ENCODE peak calls at places on chromosomes 3 and 15, in nine cellular contexts. One of them, this sample, is unnamed. For H3K9me3, the result is how much of the 10 kb centered on the place peaks cover.

GRCh38 chr3:112770026-112770626 is 76.5 kb downstream of the CD200R1L start:
- DNase-seq in right lobe of liver: no peak
- DNase-seq in IMR-90: peak
- DNase-seq in MM.1S: peak
- DNase-seq in neural progenitor cell: no peak
- DNase-seq in CD8-positive, alpha-beta T cell: no peak
- DNase-seq in AG04450: no peak
- DNase-seq in aorta: peak
- DNase-seq in esophagus squamous epithelium: no peak
- DNase-seq in this sample: peak

GRCh38 chr3:161415506-161416231 is 44.4 kb upstream of the SPTSSB start:
- DNase-seq in aorta: no peak
- DNase-seq in MM.1S: no peak
- DNase-seq in IMR-90: peak
- DNase-seq in esophagus squamous epithelium: no peak
- DNase-seq in AG04450: peak
- DNase-seq in CD8-positive, alpha-beta T cell: no peak
- DNase-seq in right lobe of liver: no peak
- DNase-seq in neural progenitor cell: no peak
- DNase-seq in this sample: peak

GRCh38 chr3:8608791-8609171 is 35.8 kb downstream of the SSUH2 start:
- DNase-seq in AG04450: no peak
- DNase-seq in MM.1S: no peak
- DNase-seq in right lobe of liver: no peak
- DNase-seq in aorta: no peak
- DNase-seq in esophagus squamous epithelium: no peak
- DNase-seq in IMR-90: no peak
- DNase-seq in CD8-positive, alpha-beta T cell: no peak
- DNase-seq in neural progenitor cell: no peak
- DNase-seq in this sample: no peak

GRCh38 chr3:179234244-179234643 is 16.7 kb downstream of the KCNMB3 start:
- DNase-seq in AG04450: no peak
- DNase-seq in IMR-90: peak
- DNase-seq in aorta: no peak
- DNase-seq in neural progenitor cell: no peak
- DNase-seq in right lobe of liver: no peak
- DNase-seq in esophagus squamous epithelium: no peak
- DNase-seq in CD8-positive, alpha-beta T cell: no peak
- DNase-seq in MM.1S: no peak
- DNase-seq in this sample: peak

GRCh38 chr15:64502537-64502936 is 42.2 kb downstream of the ZNF609 start:
- DNase-seq in IMR-90: peak
- DNase-seq in right lobe of liver: no peak
- DNase-seq in MM.1S: no peak
- DNase-seq in CD8-positive, alpha-beta T cell: no peak
- DNase-seq in neural progenitor cell: no peak
- DNase-seq in aorta: no peak
- DNase-seq in esophagus squamous epithelium: no peak
- DNase-seq in AG04450: no peak
- DNase-seq in this sample: no peak

GRCh38 chr15:75483961-75484360 is 32.5 kb upstream of the SIN3A start:
- DNase-seq in AG04450: no peak
- DNase-seq in CD8-positive, alpha-beta T cell: no peak
- DNase-seq in esophagus squamous epithelium: no peak
- DNase-seq in MM.1S: no peak
- DNase-seq in right lobe of liver: no peak
- DNase-seq in neural progenitor cell: no peak
- DNase-seq in IMR-90: no peak
- DNase-seq in aorta: no peak
- DNase-seq in this sample: no peak

GRCh38 chr15:86870846-86871245 is 791.2 kb downstream of the AGBL1 start:
- DNase-seq in IMR-90: no peak
- DNase-seq in CD8-positive, alpha-beta T cell: no peak
- DNase-seq in MM.1S: no peak
- DNase-seq in aorta: no peak
- DNase-seq in esophagus squamous epithelium: no peak
- DNase-seq in neural progenitor cell: no peak
- DNase-seq in AG04450: no peak
- DNase-seq in right lobe of liver: no peak
- DNase-seq in this sample: no peak

GRCh38 chr15:69869881-69870465 is 227.7 kb downstream of the TLE3 start:
- DNase-seq in MM.1S: peak
- DNase-seq in aorta: no peak
- DNase-seq in CD8-positive, alpha-beta T cell: no peak
- DNase-seq in right lobe of liver: no peak
- DNase-seq in AG04450: no peak
- DNase-seq in esophagus squamous epithelium: no peak
- DNase-seq in neural progenitor cell: no peak
- DNase-seq in IMR-90: no peak
- DNase-seq in this sample: no peak

GRCh38 chr3:192433704-192434103 is 293.6 kb downstream of the FGF12 start:
- DNase-seq in CD8-positive, alpha-beta T cell: no peak
- DNase-seq in IMR-90: no peak
- DNase-seq in MM.1S: no peak
- DNase-seq in AG04450: no peak
- DNase-seq in neural progenitor cell: no peak
- DNase-seq in right lobe of liver: peak
- DNase-seq in esophagus squamous epithelium: no peak
- DNase-seq in aorta: no peak
- DNase-seq in this sample: peak

DNA sequence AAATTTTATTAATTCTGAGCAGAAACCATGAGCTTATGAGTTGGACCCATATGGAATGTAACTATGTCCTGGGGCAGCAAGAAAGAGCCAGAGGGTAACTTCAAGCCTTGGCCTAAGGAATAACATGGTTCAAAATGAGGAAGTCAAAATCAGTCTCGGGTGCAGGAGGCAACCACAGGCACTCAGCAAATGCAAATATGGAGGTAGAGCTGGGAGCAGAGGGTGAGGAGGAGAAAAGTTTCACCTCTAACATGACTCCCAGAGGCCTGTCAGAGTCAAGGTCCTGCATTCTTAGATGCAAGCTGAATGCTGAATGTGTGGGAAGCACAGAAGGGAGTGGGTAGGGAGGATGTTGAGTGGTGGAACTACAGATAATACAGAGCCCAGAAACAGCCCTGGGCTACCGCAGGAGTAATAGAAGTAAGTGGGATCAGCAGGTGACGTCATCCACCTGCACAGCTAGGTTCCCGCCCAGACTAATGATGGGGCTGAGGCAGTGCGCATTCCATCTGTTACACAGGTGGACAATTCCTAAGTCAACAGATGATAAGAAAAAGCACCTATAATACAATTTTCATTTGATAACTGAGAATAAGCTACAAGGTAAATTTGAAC is 279.8 kb upstream of the ARRDC4 start:
- DNase-seq in MM.1S: no peak
- DNase-seq in IMR-90: no peak
- DNase-seq in CD8-positive, alpha-beta T cell: no peak
- DNase-seq in aorta: no peak
- DNase-seq in esophagus squamous epithelium: no peak
- DNase-seq in right lobe of liver: no peak
- DNase-seq in AG04450: no peak
- DNase-seq in neural progenitor cell: no peak
- DNase-seq in this sample: no peak
- H3K9me3 ChIP-seq in MM.1S: under half
- H3K9me3 ChIP-seq in IMR-90: under half
- H3K9me3 ChIP-seq in CD8-positive, alpha-beta T cell: under half
- H3K9me3 ChIP-seq in aorta: under half
- H3K9me3 ChIP-seq in esophagus squamous epithelium: under half
- H3K9me3 ChIP-seq in right lobe of liver: under half
- H3K9me3 ChIP-seq in AG04450: under half
- H3K9me3 ChIP-seq in neural progenitor cell: under half
- H3K9me3 ChIP-seq in this sample: under half

GRCh38 chr15:40042791-40043320 is 3.9 kb upstream of the SRP14 start:
- DNase-seq in neural progenitor cell: no peak
- DNase-seq in right lobe of liver: no peak
- DNase-seq in MM.1S: no peak
- DNase-seq in CD8-positive, alpha-beta T cell: no peak
- DNase-seq in IMR-90: no peak
- DNase-seq in esophagus squamous epithelium: no peak
- DNase-seq in aorta: no peak
- DNase-seq in AG04450: no peak
- DNase-seq in this sample: no peak

GRCh38 chr15:40046721-40047412 is 7.9 kb upstream of the SRP14 start:
- DNase-seq in MM.1S: no peak
- DNase-seq in right lobe of liver: no peak
- DNase-seq in aorta: no peak
- DNase-seq in IMR-90: peak
- DNase-seq in CD8-positive, alpha-beta T cell: no peak
- DNase-seq in AG04450: no peak
- DNase-seq in neural progenitor cell: no peak
- DNase-seq in esophagus squamous epithelium: no peak
- DNase-seq in this sample: peak

GRCh38 chr15:40043927-40044716 is 5.1 kb upstream of the SRP14 start:
- DNase-seq in aorta: no peak
- DNase-seq in CD8-positive, alpha-beta T cell: no peak
- DNase-seq in esophagus squamous epithelium: no peak
- DNase-seq in IMR-90: no peak
- DNase-seq in right lobe of liver: no peak
- DNase-seq in neural progenitor cell: no peak
- DNase-seq in AG04450: no peak
- DNase-seq in MM.1S: no peak
- DNase-seq in this sample: no peak

GRCh38 chr15:40045572-40046217 is 6.7 kb upstream of the SRP14 start:
- DNase-seq in MM.1S: peak
- DNase-seq in neural progenitor cell: no peak
- DNase-seq in IMR-90: no peak
- DNase-seq in aorta: no peak
- DNase-seq in CD8-positive, alpha-beta T cell: no peak
- DNase-seq in AG04450: no peak
- DNase-seq in right lobe of liver: no peak
- DNase-seq in esophagus squamous epithelium: no peak
- DNase-seq in this sample: no peak

GRCh38 chr15:40044717-40045571 is 6.0 kb upstream of the SRP14 start:
- DNase-seq in IMR-90: peak
- DNase-seq in right lobe of liver: peak
- DNase-seq in esophagus squamous epithelium: peak
- DNase-seq in MM.1S: peak
- DNase-seq in CD8-positive, alpha-beta T cell: peak
- DNase-seq in aorta: peak
- DNase-seq in neural progenitor cell: peak
- DNase-seq in AG04450: no peak
- DNase-seq in this sample: peak
- H3K4me3 ChIP-seq in IMR-90: no peak
- H3K4me3 ChIP-seq in right lobe of liver: no peak
- H3K4me3 ChIP-seq in esophagus squamous epithelium: no peak
- H3K4me3 ChIP-seq in MM.1S: peak
- H3K4me3 ChIP-seq in CD8-positive, alpha-beta T cell: no peak
- H3K4me3 ChIP-seq in aorta: no peak
- H3K4me3 ChIP-seq in neural progenitor cell: peak
- H3K4me3 ChIP-seq in AG04450: peak
- H3K4me3 ChIP-seq in this sample: peak

GRCh38 chr15:95698971-95699370 is 631.5 kb upstream of the NR2F2 start:
- DNase-seq in esophagus squamous epithelium: no peak
- DNase-seq in AG04450: no peak
- DNase-seq in CD8-positive, alpha-beta T cell: no peak
- DNase-seq in neural progenitor cell: no peak
- DNase-seq in right lobe of liver: no peak
- DNase-seq in aorta: no peak
- DNase-seq in IMR-90: peak
- DNase-seq in MM.1S: no peak
- DNase-seq in this sample: no peak
- H3K9me3 ChIP-seq in esophagus squamous epithelium: under half
- H3K9me3 ChIP-seq in AG04450: under half
- H3K9me3 ChIP-seq in CD8-positive, alpha-beta T cell: under half
- H3K9me3 ChIP-seq in neural progenitor cell: under half
- H3K9me3 ChIP-seq in right lobe of liver: under half
- H3K9me3 ChIP-seq in aorta: under half
- H3K9me3 ChIP-seq in IMR-90: under half
- H3K9me3 ChIP-seq in MM.1S: under half
- H3K9me3 ChIP-seq in this sample: half or more

GRCh38 chr3:100107227-100107626 is 7.1 kb downstream of the FILIP1L start:
- DNase-seq in aorta: no peak
- DNase-seq in MM.1S: no peak
- DNase-seq in CD8-positive, alpha-beta T cell: no peak
- DNase-seq in AG04450: no peak
- DNase-seq in right lobe of liver: no peak
- DNase-seq in IMR-90: peak
- DNase-seq in neural progenitor cell: no peak
- DNase-seq in esophagus squamous epithelium: no peak
- DNase-seq in this sample: no peak

GRCh38 chr3:100106094-100106493 is 8.2 kb downstream of the FILIP1L start:
- DNase-seq in IMR-90: no peak
- DNase-seq in AG04450: no peak
- DNase-seq in CD8-positive, alpha-beta T cell: no peak
- DNase-seq in aorta: no peak
- DNase-seq in esophagus squamous epithelium: no peak
- DNase-seq in neural progenitor cell: no peak
- DNase-seq in right lobe of liver: no peak
- DNase-seq in MM.1S: no peak
- DNase-seq in this sample: no peak

GRCh38 chr3:100104817-100105413 is 9.4 kb downstream of the FILIP1L start:
- DNase-seq in CD8-positive, alpha-beta T cell: no peak
- DNase-seq in IMR-90: no peak
- DNase-seq in esophagus squamous epithelium: no peak
- DNase-seq in aorta: no peak
- DNase-seq in MM.1S: no peak
- DNase-seq in neural progenitor cell: no peak
- DNase-seq in right lobe of liver: no peak
- DNase-seq in AG04450: no peak
- DNase-seq in this sample: no peak

GRCh38 chr3:100105536-100105935 is 8.8 kb downstream of the FILIP1L start:
- DNase-seq in right lobe of liver: no peak
- DNase-seq in AG04450: no peak
- DNase-seq in MM.1S: peak
- DNase-seq in esophagus squamous epithelium: no peak
- DNase-seq in aorta: no peak
- DNase-seq in neural progenitor cell: no peak
- DNase-seq in IMR-90: peak
- DNase-seq in CD8-positive, alpha-beta T cell: no peak
- DNase-seq in this sample: no peak

DNA sequence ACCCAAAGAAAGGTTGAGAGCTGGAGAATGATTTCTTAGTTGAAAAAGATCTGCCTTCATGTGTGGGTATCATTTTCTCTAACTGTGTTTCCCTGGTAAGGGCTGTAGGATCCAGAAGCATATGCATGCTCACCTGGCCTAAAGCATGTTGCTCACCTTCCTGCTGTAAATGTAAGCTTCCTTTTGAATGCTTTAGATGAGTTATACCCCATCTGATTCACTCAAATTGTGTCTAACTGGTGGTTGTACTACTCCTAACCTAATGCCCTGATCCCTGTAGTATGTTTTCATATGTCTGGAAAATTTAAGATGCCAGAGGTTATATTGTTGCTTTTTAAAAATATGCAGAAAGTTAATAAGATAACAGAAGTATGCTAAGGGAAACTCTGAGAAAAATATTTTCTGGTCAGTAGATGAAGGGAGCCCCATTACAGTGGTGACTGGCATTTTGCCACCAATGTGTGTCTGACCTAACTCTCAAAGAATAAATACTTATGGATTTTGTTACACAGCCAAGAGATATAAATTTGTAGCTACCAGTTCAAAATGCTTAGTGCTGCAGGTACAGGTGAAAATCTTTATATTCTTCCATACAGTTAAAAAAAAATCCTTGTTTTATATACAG is 7.7 kb downstream of the FILIP1L start:
- DNase-seq in AG04450: no peak
- DNase-seq in CD8-positive, alpha-beta T cell: no peak
- DNase-seq in IMR-90: peak
- DNase-seq in MM.1S: no peak
- DNase-seq in aorta: no peak
- DNase-seq in neural progenitor cell: no peak
- DNase-seq in esophagus squamous epithelium: no peak
- DNase-seq in right lobe of liver: no peak
- DNase-seq in this sample: no peak
- H3K4me3 ChIP-seq in AG04450: no peak
- H3K4me3 ChIP-seq in CD8-positive, alpha-beta T cell: no peak
- H3K4me3 ChIP-seq in IMR-90: no peak
- H3K4me3 ChIP-seq in MM.1S: no peak
- H3K4me3 ChIP-seq in aorta: no peak
- H3K4me3 ChIP-seq in neural progenitor cell: no peak
- H3K4me3 ChIP-seq in esophagus squamous epithelium: no peak
- H3K4me3 ChIP-seq in right lobe of liver: no peak
- H3K4me3 ChIP-seq in this sample: no peak

GRCh38 chr3:5190147-5190791 is 2.8 kb downstream of the EDEM1 start:
- DNase-seq in CD8-positive, alpha-beta T cell: no peak
- DNase-seq in neural progenitor cell: no peak
- DNase-seq in aorta: no peak
- DNase-seq in IMR-90: no peak
- DNase-seq in esophagus squamous epithelium: no peak
- DNase-seq in MM.1S: no peak
- DNase-seq in right lobe of liver: no peak
- DNase-seq in AG04450: no peak
- DNase-seq in this sample: no peak
- H3K9me3 ChIP-seq in CD8-positive, alpha-beta T cell: under half
- H3K9me3 ChIP-seq in neural progenitor cell: under half
- H3K9me3 ChIP-seq in aorta: under half
- H3K9me3 ChIP-seq in IMR-90: under half
- H3K9me3 ChIP-seq in esophagus squamous epithelium: under half
- H3K9me3 ChIP-seq in MM.1S: under half
- H3K9me3 ChIP-seq in right lobe of liver: under half
- H3K9me3 ChIP-seq in AG04450: under half
- H3K9me3 ChIP-seq in this sample: under half

This sample was measured in adipocyte.